ENCODE peak calls at places on chromosomes 4 and X, in seven cellular contexts. D, B, C, Q, G, A and W are unnamed samples.

GRCh38 chr4:186557486-186557885 is 2.1 kb upstream of the MTNR1A start:
- DNase-seq in B (no peak), D (peak; percentile 9), C (no peak), A (no peak), Q (no peak), G (no peak), W (no peak)

GRCh38 chrX:109487640-109488039 is 5.8 kb upstream of the GUCY2F start:
- DNase-seq in A (no peak), G (no peak), Q (no peak), D (no peak), C (no peak), B (peak; percentile 83), W (no peak)

GRCh38 chr4:158621729-158622128 is 50.0 kb downstream of the C4orf46 start:
- DNase-seq in G (no peak), C (no peak), Q (no peak), B (no peak), D (no peak), A (no peak), W (no peak)

GRCh38 chrX:120672389-120672788 is 42.5 kb upstream of the C1GALT1C1 start:
- DNase-seq in G (peak; percentile 80), Q (no peak), D (no peak), C (peak; percentile 67), B (no peak), A (no peak), W (no peak)

GRCh38 chr4:96459105-96459504 is 619.2 kb downstream of the PDHA2 start:
- DNase-seq in B (no peak), G (no peak), A (no peak), Q (no peak), C (no peak), D (no peak), W (no peak)

GRCh38 chrX:31540313-31540712 is 468.5 kb upstream of the FTHL17 start:
- DNase-seq in C (no peak), Q (no peak), G (no peak), A (no peak), B (peak; percentile 0), D (no peak), W (no peak)

GRCh38 chr4:15778742-15779231 is 659 bp downstream of the CD38 start:
- DNase-seq in B (peak; percentile 90), A (peak; percentile 80), G (no peak), Q (peak; percentile 76), C (no peak), D (no peak), W (peak; percentile 11)

GRCh38 chr4:76007089-76007559 is at the start of gene CXCL9:
- DNase-seq in G (no peak), C (no peak), A (no peak), Q (no peak), B (no peak), D (no peak), W (no peak)

GRCh38 chrX:56745019-56745418 is 16.0 kb downstream of the NBDY start:
- DNase-seq in G (no peak), B (no peak), A (no peak), D (no peak), Q (no peak), C (no peak), W (no peak)

GRCh38 chr4:8907596-8908205 is 36.1 kb upstream of the HMX1 start:
- DNase-seq in C (peak; percentile 40), Q (peak; percentile 48), A (no peak), D (peak; percentile 43), G (peak; percentile 41), B (no peak), W (no peak)

DNA sequence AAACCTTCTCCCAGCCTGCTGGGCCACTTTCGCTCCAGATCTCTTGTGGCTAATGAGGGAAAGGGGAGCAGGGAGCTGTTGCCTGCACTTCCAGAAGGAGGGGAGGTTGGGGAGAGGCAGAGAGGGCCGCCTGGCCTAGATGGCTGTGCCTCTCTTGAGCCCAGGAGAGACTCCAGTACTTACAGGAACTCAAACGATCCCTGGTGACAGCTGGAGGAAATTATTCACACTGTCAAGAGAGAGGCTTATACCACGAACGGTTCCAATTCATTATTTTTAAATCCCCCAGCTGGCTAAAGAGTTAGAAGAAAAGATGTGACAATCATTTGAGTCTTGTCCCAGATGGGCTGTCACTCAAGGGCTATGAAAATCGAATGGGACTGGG is 96.1 kb downstream of the PHKA2 start:
- DNase-seq in A (no peak), D (no peak), G (no peak), C (no peak), Q (no peak), B (no peak), W (no peak)
- H3K27ac ChIP-seq in A (no peak overlapping the region), D (no peak overlapping the region), G (peak overlapping the region; percentile 89), C (peak overlapping the region; percentile 78), Q (no peak overlapping the region), B (no peak overlapping the region), W (no peak overlapping the region)

DNA sequence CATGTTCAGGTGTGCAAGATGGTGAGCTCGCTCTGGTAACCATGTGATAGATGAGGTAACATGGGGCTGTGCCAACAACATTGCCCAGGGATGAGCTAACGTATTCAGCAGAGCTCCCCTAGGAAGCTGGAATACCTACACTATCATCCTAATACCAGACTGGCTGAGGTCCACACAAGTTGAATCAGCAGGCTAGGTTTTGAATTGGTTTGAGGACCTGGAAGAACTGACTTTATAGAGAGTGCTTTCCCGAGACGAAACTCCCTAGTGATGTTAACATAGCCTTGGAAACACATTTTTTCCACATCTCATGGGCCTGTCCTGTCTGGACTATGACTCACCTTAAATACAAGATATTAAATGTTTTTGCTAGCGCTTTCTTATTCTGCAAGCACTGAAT is 56.7 kb downstream of the IGFBP7 start:
- DNase-seq in Q (no peak), A (no peak), C (no peak), G (no peak), D (no peak), B (no peak), W (no peak)
- H3K27ac ChIP-seq in Q (peak overlapping the region; percentile 50), A (no peak overlapping the region), C (no peak overlapping the region), G (peak overlapping the region; percentile 82), D (no peak overlapping the region), B (no peak overlapping the region), W (no peak overlapping the region)

DNA sequence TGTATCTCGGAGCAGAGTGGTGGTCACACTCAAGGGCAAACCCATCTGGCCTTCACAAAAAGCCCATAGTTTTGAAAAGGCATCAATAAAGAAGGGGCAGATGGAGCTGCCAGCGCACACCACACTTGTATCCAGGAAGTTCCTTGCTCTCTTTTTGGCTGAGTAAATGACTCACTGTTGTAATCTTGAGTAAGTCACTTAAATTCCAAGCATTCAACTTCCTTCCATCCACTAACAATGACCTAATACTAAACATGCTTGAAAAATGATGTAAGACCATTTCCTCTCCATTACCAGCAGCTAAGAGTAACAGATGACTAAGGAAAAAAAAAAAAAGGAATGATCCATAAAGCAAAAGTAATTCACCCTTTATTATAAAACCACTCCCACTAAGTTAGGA is 32.4 kb upstream of the MYOZ2 start:
- DNase-seq in A (no peak), D (no peak), C (peak; percentile 73), G (peak; percentile 71), B (no peak), Q (no peak), W (no peak)
- H3K27ac ChIP-seq in A (no peak overlapping the region), D (no peak overlapping the region), C (no peak overlapping the region), G (peak overlapping the region; percentile 45), B (no peak overlapping the region), Q (no peak overlapping the region), W (no peak overlapping the region)

GRCh38 chrX:97266406-97267121 is 382.9 kb downstream of the RPA4 start:
- DNase-seq in C (no peak), A (no peak), Q (no peak), D (no peak), G (no peak), B (no peak), W (no peak)

GRCh38 chrX:97267916-97268680 is 384.4 kb downstream of the RPA4 start:
- DNase-seq in B (no peak), A (no peak), D (no peak), C (no peak), Q (no peak), G (no peak), W (no peak)

DNA sequence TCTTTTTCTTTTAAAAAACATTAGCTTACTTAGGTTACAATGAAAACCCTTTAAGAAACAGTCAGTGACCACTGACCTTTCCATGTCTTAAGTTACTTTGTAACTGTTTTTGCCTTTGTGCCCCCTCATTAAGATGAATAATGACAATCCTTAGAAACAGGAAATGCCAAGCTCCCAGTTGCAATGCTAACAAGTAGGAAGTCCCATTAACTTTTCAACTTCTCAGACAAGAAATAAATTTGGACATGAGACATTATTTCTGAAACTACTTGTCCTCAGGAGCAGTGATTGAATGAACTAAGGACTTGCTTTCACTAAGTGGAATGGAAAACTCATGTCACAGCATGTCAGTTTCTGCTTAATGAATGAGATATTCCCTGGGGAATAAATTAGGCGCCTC is 383.7 kb downstream of the RPA4 start:
- DNase-seq in C (no peak), Q (no peak), B (no peak), D (no peak), G (no peak), A (no peak), W (no peak)
- H3K27ac ChIP-seq in C (no peak overlapping the region), Q (no peak overlapping the region), B (no peak overlapping the region), D (no peak overlapping the region), G (no peak overlapping the region), A (no peak overlapping the region), W (no peak overlapping the region)

GRCh38 chrX:131202766-131203165 is 86.3 kb downstream of the IGSF1 start:
- DNase-seq in G (no peak), Q (no peak), C (no peak), D (no peak), A (no peak), B (no peak), W (no peak)

GRCh38 chrX:131201986-131202385 is 87.1 kb downstream of the IGSF1 start:
- DNase-seq in D (no peak), Q (no peak), G (no peak), C (no peak), B (no peak), A (no peak), W (no peak)

GRCh38 chrX:131199086-131199485 is 90.0 kb downstream of the IGSF1 start:
- DNase-seq in A (no peak), C (no peak), Q (no peak), G (no peak), D (no peak), B (no peak), W (no peak)
- H3K27ac ChIP-seq in A (no peak overlapping the region), C (no peak overlapping the region), Q (no peak overlapping the region), G (no peak overlapping the region), D (no peak overlapping the region), B (no peak overlapping the region), W (no peak overlapping the region)